ENCODE peak calls at places on chromosomes 5 and 9, in ten cellular contexts. N, X, V, F, B, E, Y, H, I and T are unnamed samples. For H3K4me1 and H3K36me3, the result is how much of the 10 kb centered on the place peaks cover.

GRCh38 chr9:135605238-135605781 is 34.0 kb downstream of the GLT6D1 start:
- DNase-seq in N (peak), X (no peak), V (no peak), F (no peak), B (no peak), E (no peak), Y (no peak), H (peak), I (peak), T (peak)

GRCh38 chr5:76811214-76811613 is 7.6 kb upstream of the F2RL1 start:
- DNase-seq in N (no peak), X (no peak), V (no peak), F (no peak), B (no peak), E (no peak), Y (peak), H (no peak), I (no peak), T (no peak)

GRCh38 chr9:14251146-14252071 is 62.5 kb downstream of the NFIB start:
- DNase-seq in N (no peak), X (peak), V (peak), F (no peak), B (peak), E (peak), Y (peak), H (peak), I (peak), T (peak)

GRCh38 chr9:13992136-13992798 is 321.7 kb downstream of the NFIB start:
- DNase-seq in N (no peak), X (no peak), V (no peak), F (no peak), B (no peak), E (no peak), Y (peak), H (no peak), I (no peak), T (no peak)

GRCh38 chr5:139678751-139679750 is 30.9 kb downstream of the CXXC5 start:
- DNase-seq in N (no peak), X (no peak), V (no peak), F (no peak), B (no peak), E (no peak), Y (peak), H (no peak), I (no peak), T (no peak)

GRCh38 chr5:4868140-4868735 is 271.9 kb upstream of the ADAMTS16 start:
- DNase-seq in N (no peak), X (peak), V (peak), F (peak), B (no peak), E (peak), Y (peak), H (no peak), I (peak), T (peak)

GRCh38 chr5:102421647-102422046 is 77.2 kb downstream of the SLCO6A1 start:
- DNase-seq in N (no peak), X (no peak), V (no peak), F (no peak), B (no peak), E (no peak), Y (no peak), H (no peak), I (peak), T (peak)

GRCh38 chr9:89676281-89676680 is 71.5 kb downstream of the GADD45G start:
- DNase-seq in N (no peak), X (peak), V (peak), F (no peak), B (no peak), E (peak), Y (no peak), H (peak), I (peak), T (no peak)

GRCh38 chr9:75088646-75089368 is 493 bp downstream of the OSTF1 start:
- DNase-seq in N (peak), X (peak), V (peak), F (peak), B (peak), E (peak), Y (peak), H (peak), I (peak), T (peak)

GRCh38 chr9:75087824-75088645 is at the start of the genes NMRK1 and OSTF1:
- DNase-seq in N (peak), X (peak), V (peak), F (peak), B (peak), E (peak), Y (peak), H (peak), I (peak), T (peak)

GRCh38 chr9:75089369-75089766 is 1.1 kb downstream of the OSTF1 start:
- DNase-seq in N (no peak), X (no peak), V (no peak), F (no peak), B (no peak), E (no peak), Y (no peak), H (no peak), I (no peak), T (no peak)

GRCh38 chr9:75087279-75087823 is 604 bp downstream of the NMRK1 start:
- DNase-seq in N (no peak), X (peak), V (no peak), F (no peak), B (peak), E (peak), Y (peak), H (peak), I (peak), T (peak)

DNA sequence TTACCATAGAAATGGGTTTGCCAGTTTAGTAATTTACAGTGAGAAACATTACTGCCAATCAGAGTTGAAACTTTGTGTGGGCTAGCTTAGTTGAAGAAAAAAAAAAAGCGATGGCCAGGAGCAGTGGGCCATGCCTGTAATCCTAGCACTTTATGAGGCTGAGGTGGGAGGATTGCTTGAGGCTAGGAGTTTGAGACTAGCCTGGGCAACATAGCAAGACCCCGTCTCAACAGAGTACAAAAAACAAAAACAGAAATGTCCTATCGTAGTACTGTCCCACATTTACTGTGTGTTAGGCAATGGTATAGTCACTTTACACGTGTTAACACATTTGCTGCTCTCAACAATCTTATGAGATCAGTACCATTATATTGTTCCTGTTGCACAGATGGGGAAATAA is 2.3 kb downstream of the OSTF1 start:
- DNase-seq in N (no peak), X (no peak), V (no peak), F (no peak), B (no peak), E (no peak), Y (no peak), H (no peak), I (no peak), T (no peak)
- H3K4me1 ChIP-seq in N (half or more), X (under half), V (half or more), F (under half), B (under half), E (under half), Y (under half), H (under half), I (under half), T (half or more)

GRCh38 chr5:21142791-21143190 is 1154.8 kb upstream of the CDH18 start:
- DNase-seq in N (no peak), X (no peak), V (no peak), F (no peak), B (no peak), E (no peak), Y (no peak), H (no peak), I (no peak), T (no peak)
- H3K36me3 ChIP-seq in N (under half), X (under half), V (under half), F (under half), B (under half), E (under half), Y (under half), H (under half), I (under half), T (under half)

GRCh38 chr5:141050622-141051525 is at the start of gene PCDHB1:
- DNase-seq in N (no peak), X (no peak), V (no peak), F (no peak), B (no peak), E (no peak), Y (no peak), H (no peak), I (peak), T (no peak)

DNA sequence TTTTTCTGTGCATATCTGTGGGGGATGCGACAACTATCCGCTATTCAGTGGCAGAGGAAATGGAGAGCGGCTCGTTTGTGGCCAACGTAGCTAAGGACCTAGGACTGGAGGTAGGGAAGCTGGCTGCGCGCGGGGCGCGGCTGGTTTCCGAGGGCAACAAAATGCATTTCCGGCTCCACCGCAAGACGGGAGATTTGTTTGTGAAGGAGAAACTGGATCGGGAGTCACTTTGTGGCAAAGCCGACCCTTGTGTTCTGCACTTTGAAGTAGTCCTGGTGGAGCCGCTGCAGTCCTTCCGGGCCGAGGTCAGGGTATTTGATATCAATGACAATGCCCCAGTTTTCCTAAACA is 327 bp downstream of the PCDHB1 start:
- DNase-seq in N (no peak), X (no peak), V (no peak), F (no peak), B (no peak), E (no peak), Y (no peak), H (no peak), I (peak), T (peak)
- H3K4me3 ChIP-seq in N (peak), X (peak), V (peak), F (no peak), B (no peak), E (peak), Y (no peak), H (peak), I (peak), T (peak)

GRCh38 chr9:126147186-126147585 is 179.4 kb upstream of the MVB12B start:
- DNase-seq in N (peak), X (peak), V (no peak), F (no peak), B (no peak), E (no peak), Y (no peak), H (no peak), I (no peak), T (no peak)

GRCh38 chr9:126147620-126148522 is 178.8 kb upstream of the MVB12B start:
- DNase-seq in N (peak), X (peak), V (no peak), F (no peak), B (no peak), E (no peak), Y (no peak), H (no peak), I (no peak), T (no peak)

GRCh38 chr9:126144617-126145456 is 181.8 kb upstream of the MVB12B start:
- DNase-seq in N (peak), X (no peak), V (no peak), F (no peak), B (peak), E (no peak), Y (no peak), H (no peak), I (no peak), T (peak)

GRCh38 chr9:126145887-126146253 is 180.8 kb upstream of the MVB12B start:
- DNase-seq in N (peak), X (no peak), V (no peak), F (no peak), B (no peak), E (no peak), Y (no peak), H (no peak), I (no peak), T (no peak)

DNA sequence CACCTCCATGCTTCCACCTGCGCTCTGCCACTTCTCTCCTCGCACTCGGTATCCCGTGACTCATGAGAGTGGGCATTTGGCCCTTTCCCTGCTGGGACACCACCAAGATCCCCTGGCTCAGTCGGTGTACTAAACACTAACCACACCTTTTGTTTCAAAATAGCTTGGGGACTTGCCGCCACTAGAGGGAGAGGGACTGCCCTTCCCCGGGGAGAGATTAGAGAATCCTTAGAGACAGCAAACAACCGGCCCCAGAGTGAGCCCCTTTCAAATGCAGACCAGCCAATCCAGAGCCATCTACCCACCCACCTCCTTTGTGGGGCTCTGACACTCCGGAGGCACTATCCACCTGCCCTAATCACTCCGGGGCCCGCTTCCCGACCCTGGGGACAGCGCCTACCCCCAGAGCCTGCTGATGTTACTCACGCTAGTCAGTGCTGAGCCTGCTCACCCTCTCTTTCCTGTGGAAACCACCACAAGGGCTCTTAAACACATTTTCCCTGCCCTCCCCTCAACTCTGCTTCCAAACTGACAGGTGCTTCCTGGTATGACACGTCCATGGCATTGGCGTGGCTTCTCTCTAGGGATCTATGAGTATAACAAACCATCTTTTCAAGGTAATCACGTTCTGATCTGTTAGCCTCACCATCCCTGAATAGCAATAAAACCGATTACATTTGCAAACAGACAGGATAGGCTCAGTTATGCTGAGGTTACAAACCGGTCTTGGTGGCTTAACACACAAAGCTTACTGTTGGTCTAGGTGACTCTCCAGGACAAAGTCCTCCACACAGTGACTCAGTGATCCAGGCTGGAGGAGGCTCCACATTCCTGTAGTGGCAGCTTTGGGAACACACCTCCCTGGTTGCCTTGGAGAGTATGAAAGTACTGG is 180.1 kb upstream of the MVB12B start:
- DNase-seq in N (peak), X (peak), V (no peak), F (peak), B (peak), E (peak), Y (peak), H (no peak), I (no peak), T (peak)
- H3K4me1 ChIP-seq in N (under half), X (under half), V (under half), F (under half), B (under half), E (under half), Y (under half), H (under half), I (under half), T (under half)

GRCh38 chr5:151810449-151810848 is 38.7 kb downstream of the G3BP1 start:
- DNase-seq in N (no peak), X (no peak), V (no peak), F (peak), B (no peak), E (no peak), Y (peak), H (no peak), I (no peak), T (no peak)

GRCh38 chr5:151811593-151812321 is 40.0 kb downstream of the G3BP1 start:
- DNase-seq in N (no peak), X (no peak), V (no peak), F (no peak), B (no peak), E (no peak), Y (peak), H (no peak), I (no peak), T (no peak)

GRCh38 chr5:151815051-151815450 is 43.3 kb downstream of the G3BP1 start:
- DNase-seq in N (no peak), X (no peak), V (no peak), F (no peak), B (no peak), E (no peak), Y (no peak), H (no peak), I (no peak), T (no peak)

GRCh38 chr5:151810907-151811306 is 39.2 kb downstream of the G3BP1 start:
- DNase-seq in N (no peak), X (no peak), V (no peak), F (no peak), B (no peak), E (no peak), Y (peak), H (no peak), I (no peak), T (no peak)

GRCh38 chr5:151812757-151813309 is 41.1 kb downstream of the G3BP1 start:
- DNase-seq in N (no peak), X (no peak), V (no peak), F (no peak), B (no peak), E (no peak), Y (peak), H (no peak), I (no peak), T (no peak)
- H3K36me3 ChIP-seq in N (under half), X (under half), V (under half), F (half or more), B (under half), E (under half), Y (under half), H (under half), I (under half), T (under half)

GRCh38 chr9:113461943-113462342 is 1.6 kb upstream of the RGS3 start:
- DNase-seq in N (no peak), X (no peak), V (no peak), F (no peak), B (no peak), E (no peak), Y (no peak), H (no peak), I (no peak), T (no peak)

GRCh38 chr9:113462781-113463286 is 693 bp upstream of the RGS3 start:
- DNase-seq in N (no peak), X (no peak), V (no peak), F (no peak), B (no peak), E (no peak), Y (no peak), H (no peak), I (no peak), T (no peak)

GRCh38 chr9:113464672-113465271 is 1.2 kb downstream of the RGS3 start:
- DNase-seq in N (no peak), X (no peak), V (no peak), F (no peak), B (no peak), E (no peak), Y (no peak), H (no peak), I (no peak), T (peak)

GRCh38 chr9:113464286-113464660 is 746 bp downstream of the RGS3 start:
- DNase-seq in N (no peak), X (no peak), V (no peak), F (no peak), B (no peak), E (no peak), Y (no peak), H (no peak), I (no peak), T (no peak)

DNA sequence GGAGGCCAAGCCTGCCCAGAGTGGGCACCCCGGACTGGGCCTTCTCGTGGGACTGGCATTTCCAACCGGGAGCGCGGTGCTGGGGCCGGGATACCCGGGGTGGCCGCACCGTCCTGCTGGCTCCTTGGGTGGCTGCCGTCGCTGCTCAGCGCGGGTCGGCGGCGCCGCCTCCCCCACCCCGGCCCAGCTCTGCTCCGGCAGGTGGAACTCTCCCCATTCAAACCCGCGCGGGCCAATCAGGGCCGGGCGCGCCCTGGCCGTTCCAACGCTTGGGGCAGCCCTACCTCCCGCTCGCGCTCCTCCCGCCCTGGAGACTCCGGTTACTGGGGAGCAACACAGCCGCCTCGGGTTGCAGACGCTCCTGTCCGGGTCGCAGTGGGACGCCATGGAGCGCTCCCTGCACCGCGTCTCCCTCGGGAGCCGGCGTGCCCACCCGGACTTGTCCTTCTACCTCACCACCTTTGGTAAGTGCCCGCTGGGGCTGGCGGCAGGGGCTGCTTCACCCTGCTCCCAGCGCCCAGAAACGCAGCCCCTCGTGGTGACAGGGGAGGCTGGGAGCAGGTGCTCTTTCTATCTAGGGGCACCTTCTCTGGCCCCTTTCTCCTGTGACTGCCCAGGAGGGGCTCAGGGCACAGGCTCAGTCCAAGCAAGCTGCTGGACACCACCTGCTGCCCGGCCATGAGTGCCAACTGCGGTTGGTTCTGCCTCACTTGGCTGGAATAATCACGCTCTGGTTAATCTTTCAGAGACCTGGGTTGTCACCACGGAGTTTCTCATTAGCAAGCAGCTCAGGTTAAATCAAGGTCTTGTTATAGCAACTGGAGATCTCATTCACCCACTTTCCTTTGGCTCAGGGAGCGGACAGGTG is at the start of gene RGS3:
- DNase-seq in N (no peak), X (peak), V (peak), F (no peak), B (no peak), E (peak), Y (no peak), H (peak), I (peak), T (peak)
- H3K4me3 ChIP-seq in N (peak), X (peak), V (peak), F (no peak), B (no peak), E (peak), Y (no peak), H (peak), I (peak), T (peak)

GRCh38 chr5:172857982-172858381 is 23.9 kb downstream of the ERGIC1 start:
- DNase-seq in N (no peak), X (no peak), V (no peak), F (no peak), B (no peak), E (no peak), Y (no peak), H (no peak), I (no peak), T (no peak)
- H3K4me1 ChIP-seq in N (half or more), X (half or more), V (half or more), F (under half), B (under half), E (half or more), Y (half or more), H (half or more), I (half or more), T (half or more)

DNA sequence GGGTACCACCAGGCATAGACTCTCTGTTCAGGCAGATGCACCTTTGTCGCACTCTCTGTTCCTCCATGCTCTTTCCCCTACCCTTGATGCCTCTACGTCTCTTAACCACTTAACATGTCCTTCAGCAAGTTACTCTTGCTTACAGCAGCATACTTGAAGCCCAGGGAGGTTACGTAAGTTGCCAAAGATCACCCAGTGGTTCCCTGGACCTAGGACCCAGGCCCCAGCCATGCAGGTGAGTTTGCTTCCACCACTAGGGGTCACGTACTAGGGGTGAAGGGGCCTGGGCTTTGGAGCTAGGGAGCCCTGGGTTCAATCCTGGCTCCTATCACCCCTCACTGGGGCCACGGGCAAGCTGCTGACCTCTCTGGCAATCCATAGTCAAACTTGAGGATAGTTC is 8.9 kb downstream of the AKNA start:
- DNase-seq in N (no peak), X (no peak), V (no peak), F (no peak), B (no peak), E (no peak), Y (no peak), H (peak), I (no peak), T (no peak)
- H3K36me3 ChIP-seq in N (under half), X (under half), V (half or more), F (under half), B (under half), E (under half), Y (under half), H (under half), I (under half), T (under half)

GRCh38 chr5:176737001-176737745 is 73.2 kb upstream of the UNC5A start:
- DNase-seq in N (no peak), X (no peak), V (no peak), F (no peak), B (no peak), E (peak), Y (no peak), H (no peak), I (no peak), T (no peak)
- H3K4me3 ChIP-seq in N (no peak), X (no peak), V (no peak), F (no peak), B (no peak), E (no peak), Y (no peak), H (no peak), I (no peak), T (no peak)

GRCh38 chr5:14171621-14172020 is 28.5 kb downstream of the TRIO start:
- DNase-seq in N (no peak), X (no peak), V (peak), F (no peak), B (no peak), E (no peak), Y (peak), H (no peak), I (no peak), T (no peak)
- H3K4me1 ChIP-seq in N (under half), X (under half), V (half or more), F (under half), B (half or more), E (under half), Y (half or more), H (half or more), I (under half), T (under half)